ENCODE peak calls at places on chromosomes 16 and 17, in five cellular contexts. H, Z, K, U and P are unnamed samples.

GRCh38 chr17:75645889-75646625 is 12.8 kb downstream of the SMIM5 start:
- DNase-seq in H (no peak), Z (peak; percentile 64), K (peak; percentile 43), U (no peak), P (no peak)

GRCh38 chr17:74272731-74273201 is 1.3 kb upstream of the DNAI2 start:
- DNase-seq in H (no peak), Z (no peak), K (no peak), U (no peak), P (no peak)

GRCh38 chr17:42312285-42313130 is 24.2 kb downstream of the STAT5A start:
- DNase-seq in H (peak; percentile 94), Z (peak; percentile 96), K (peak; percentile 90), U (peak; percentile 91), P (peak; percentile 90)

GRCh38 chr17:37614391-37614790 is 5.2 kb upstream of the SYNRG start:
- DNase-seq in H (no peak), Z (no peak), K (no peak), U (no peak), P (no peak)

GRCh38 chr16:16021988-16022682 is 72.7 kb downstream of the ABCC1 start:
- DNase-seq in H (peak; percentile 99), Z (peak; percentile 99), K (no peak), U (peak; percentile 100), P (peak; percentile 96)

GRCh38 chr17:12254460-12254859 is 233.8 kb downstream of the MAP2K4 start:
- DNase-seq in H (no peak), Z (no peak), K (no peak), U (no peak), P (no peak)

GRCh38 chr16:48556913-48557351 is 53.0 kb downstream of the N4BP1 start:
- DNase-seq in H (no peak), Z (no peak), K (no peak), U (no peak), P (no peak)

GRCh38 chr17:73391331-73392265 is 79.8 kb upstream of the CDC42EP4 start:
- DNase-seq in H (no peak), Z (no peak), K (no peak), U (no peak), P (no peak)

GRCh38 chr16:86026916-86027315 is 128.0 kb downstream of the IRF8 start:
- DNase-seq in H (no peak), Z (peak; percentile 21), K (no peak), U (no peak), P (no peak)

GRCh38 chr17:29918922-29919856 is 10.8 kb downstream of the SSH2 start:
- DNase-seq in H (no peak), Z (no peak), K (no peak), U (no peak), P (no peak)

GRCh38 chr16:28261916-28262315 is 30.4 kb upstream of the SBK1 start:
- DNase-seq in H (no peak), Z (no peak), K (no peak), U (peak; percentile 97), P (no peak)

GRCh38 chr17:40452074-40452787 is 9.0 kb downstream of the IGFBP4 start:
- DNase-seq in H (no peak), Z (no peak), K (no peak), U (peak; percentile 48), P (no peak)

GRCh38 chr17:34398990-34399389 is 36.0 kb upstream of the CCL1 start:
- DNase-seq in H (no peak), Z (no peak), K (no peak), U (no peak), P (no peak)

GRCh38 chr17:28746611-28747045 is 2.8 kb downstream of the TRAF4 start:
- DNase-seq in H (peak; percentile 69), Z (no peak), K (peak; percentile 72), U (no peak), P (no peak)

GRCh38 chr17:16215002-16215272 is 397 bp downstream of the NCOR1 start:
- DNase-seq in H (no peak), Z (no peak), K (no peak), U (peak; percentile 38), P (peak; percentile 66)

GRCh38 chr17:1495265-1495664 is 2.8 kb upstream of the MYO1C start:
- DNase-seq in H (no peak), Z (peak; percentile 90), K (no peak), U (peak; percentile 89), P (no peak)

GRCh38 chr16:11792404-11793260 is 4.4 kb downstream of the ZC3H7A start:
- DNase-seq in H (no peak), Z (no peak), K (no peak), U (peak; percentile 82), P (no peak)

GRCh38 chr17:40139566-40140058 is 725 bp upstream of the CASC3 start:
- DNase-seq in H (peak; percentile 55), Z (no peak), K (no peak), U (peak; percentile 35), P (no peak)

GRCh38 chr16:28180660-28181556 is 30.9 kb downstream of the XPO6 start:
- DNase-seq in H (no peak), Z (no peak), K (no peak), U (no peak), P (no peak)

GRCh38 chr16:23296994-23297393 is 5.1 kb upstream of the SCNN1B start:
- DNase-seq in H (no peak), Z (no peak), K (peak; percentile 81), U (no peak), P (peak; percentile 22)

GRCh38 chr17:28925912-28926365 is 23.1 kb upstream of the DHRS13 start:
- DNase-seq in H (no peak), Z (no peak), K (no peak), U (no peak), P (no peak)

GRCh38 chr17:60720763-60721531 is 43.3 kb downstream of the BCAS3 start:
- DNase-seq in H (peak; percentile 57), Z (no peak), K (peak; percentile 45), U (no peak), P (peak; percentile 64)

GRCh38 chr16:73053379-73054130 is 5.6 kb upstream of the ZFHX3 start:
- DNase-seq in H (peak; percentile 57), Z (peak; percentile 70), K (no peak), U (no peak), P (no peak)
- TF ChIP-seq POLR2A in H (no peak), Z (no peak), K (no peak), U (no peak), P (no peak)

GRCh38 chr16:1333854-1334719 is 642 bp downstream of the BAIAP3 start:
- DNase-seq in H (no peak), Z (no peak), K (no peak), U (no peak), P (no peak)
- H3K4me1 ChIP-seq in H (peaks cover 32% of the 10 kb centered on the region), Z (peaks cover 30% of the 10 kb centered on the region), K (peaks cover 15% of the 10 kb centered on the region), U (peaks cover 4% of the 10 kb centered on the region), P (peaks cover 16% of the 10 kb centered on the region)

GRCh38 chr17:64131606-64132270 is 1.8 kb upstream of the ERN1 start:
- DNase-seq in H (no peak), Z (no peak), K (no peak), U (no peak), P (no peak)

GRCh38 chr17:64128787-64129514 is 993 bp downstream of the ERN1 start:
- DNase-seq in H (no peak), Z (peak; percentile 74), K (no peak), U (no peak), P (peak; percentile 48)

GRCh38 chr17:64129515-64129764 is 504 bp downstream of the ERN1 start:
- DNase-seq in H (no peak), Z (no peak), K (no peak), U (no peak), P (no peak)

GRCh38 chr17:64129765-64130558 is at the start of gene ERN1:
- DNase-seq in H (peak; percentile 96), Z (peak; percentile 97), K (peak; percentile 91), U (peak; percentile 87), P (peak; percentile 95)

DNA sequence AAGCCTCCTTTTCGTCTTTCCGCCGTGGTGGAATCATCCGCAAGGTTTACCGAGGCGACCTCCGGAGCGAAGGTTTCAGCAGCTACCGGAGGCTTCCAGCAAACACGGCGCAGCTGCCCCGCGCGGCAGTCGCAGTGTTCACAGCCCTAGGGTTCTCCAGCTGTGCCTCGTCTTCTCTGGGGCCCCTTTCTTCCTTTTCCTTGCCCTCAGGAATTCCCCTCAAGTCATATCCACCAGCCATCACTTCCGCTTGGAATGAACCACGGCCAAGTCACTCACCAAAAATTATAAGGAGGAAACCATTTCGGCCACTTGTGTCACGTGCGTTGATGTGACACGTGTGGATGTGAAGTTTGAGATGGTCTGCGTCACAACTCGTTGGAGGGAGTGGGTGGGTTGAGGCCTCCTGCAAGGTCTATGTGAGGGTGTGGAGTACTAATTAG is 636 bp upstream of the ERN1 start:
- DNase-seq in H (peak; percentile 74), Z (peak; percentile 78), K (no peak), U (no peak), P (peak; percentile 28)
- TF ChIP-seq POLR2A in H (no peak), Z (no peak), K (no peak), U (no peak), P (no peak)

DNA sequence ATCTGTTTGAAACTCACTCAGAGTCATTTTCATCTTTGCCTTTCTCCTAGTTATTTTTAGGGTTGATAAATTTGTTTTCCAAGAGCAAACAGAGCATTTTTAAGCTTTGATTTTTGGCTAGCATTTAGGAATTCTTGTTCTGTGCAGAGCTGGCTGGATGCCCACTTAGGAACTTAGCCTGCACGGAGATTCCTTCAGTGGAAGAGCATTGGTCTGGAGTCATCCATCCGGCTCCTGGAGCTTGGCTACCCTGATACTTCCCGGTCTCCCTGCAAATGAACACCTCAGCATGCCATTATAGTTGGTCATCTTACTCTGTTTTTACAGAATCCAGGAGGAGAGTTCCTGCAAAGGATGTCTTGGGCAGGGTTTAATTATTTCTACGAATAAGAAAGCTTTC is 57.1 kb downstream of the SPECC1 start:
- DNase-seq in H (peak; percentile 70), Z (peak; percentile 73), K (no peak), U (peak; percentile 53), P (peak; percentile 74)
- H3K4me1 ChIP-seq in H (peaks cover 32% of the 10 kb centered on the region), Z (peaks cover 13% of the 10 kb centered on the region), K (peaks cover 4% of the 10 kb centered on the region), U (peaks cover 4% of the 10 kb centered on the region), P (peaks cover 16% of the 10 kb centered on the region)

GRCh38 chr16:26987631-26988030 is 79.1 kb upstream of the C16orf82 start:
- DNase-seq in H (no peak), Z (no peak), K (no peak), U (no peak), P (no peak)
- TF ChIP-seq POLR2A in H (no peak), Z (no peak), K (no peak), U (no peak), P (no peak)

GRCh38 chr16:20880867-20881866 is 19.0 kb downstream of the DCUN1D3 start:
- DNase-seq in H (no peak), Z (no peak), K (no peak), U (no peak), P (no peak)
- H3K4me1 ChIP-seq in H (peaks cover 72% of the 10 kb centered on the region), Z (peaks cover 61% of the 10 kb centered on the region), K (peaks cover 2% of the 10 kb centered on the region), U (peaks cover 17% of the 10 kb centered on the region), P (no peaks in the 10 kb centered on the region)

GRCh38 chr17:45425125-45425983 is 7.3 kb downstream of the ARHGAP27 start:
- DNase-seq in H (no peak), Z (no peak), K (peak; percentile 82), U (no peak), P (peak; percentile 30)
- TF ChIP-seq POLR2A in H (no peak), Z (no peak), K (no peak), U (no peak), P (no peak)

GRCh38 chr16:4609200-4610010 is 5.3 kb downstream of the UBALD1 start:
- DNase-seq in H (peak; percentile 53), Z (no peak), K (no peak), U (no peak), P (no peak)
- H3K4me1 ChIP-seq in H (peaks cover 23% of the 10 kb centered on the region), Z (peaks cover 39% of the 10 kb centered on the region), K (peaks cover 25% of the 10 kb centered on the region), U (peaks cover 32% of the 10 kb centered on the region), P (peaks cover 15% of the 10 kb centered on the region)